ENCODE peak calls at places on chromosomes 13 and 19, in nine cellular contexts. Q is activated T-cell treated with anti-CD3 and anti-CD28 coated beads, Interleukin-2, amount 50 U/mL, for 48 hours; J is stimulated activated CD4-positive, alpha-beta T cell treated with anti-CD3 and anti-CD28 coated beads, Interleukin-4, amount 100 ng/mL, for 24 hours; F is amniotic stem cell; Y is HFF-Myc; B is CD4-positive, alpha-beta T cell; O is activated T-helper 1 cell treated with Interleukin-2 at 50 U/mL for 16 hours; W is cardiac septum; D is PC-3. L is an unnamed sample.

GRCh38 chr13:109715902-109716301 is 70.5 kb downstream of the IRS2 start:
- DNase-seq in O (no peak), D (peak; percentile 13), J (no peak), Q (no peak), B (no peak), W (no peak), Y (no peak), F (no peak), L (peak; percentile 83)

GRCh38 chr19:48539503-48540096 is 12.4 kb upstream of the SULT2B1 start:
- DNase-seq in B (no peak), J (no peak), Y (no peak), O (no peak), D (peak; percentile 84), Q (no peak), W (no peak), F (no peak), L (no peak)

GRCh38 chr19:32296694-32297093 is 48.7 kb upstream of the ZNF507 start:
- DNase-seq in D (no peak), B (no peak), Y (no peak), F (no peak), Q (no peak), O (no peak), W (no peak), J (no peak), L (no peak)

GRCh38 chr13:51122868-51123267 is 11.8 kb upstream of the C13orf42 start:
- DNase-seq in B (no peak), O (no peak), Q (peak; percentile 48), D (no peak), Y (no peak), W (no peak), F (no peak), J (peak; percentile 29), L (no peak)

GRCh38 chr19:56765107-56765506 is 75.4 kb downstream of the PEG3 start:
- DNase-seq in D (no peak), Q (peak; percentile 35), O (no peak), F (no peak), J (peak; percentile 14), W (peak; percentile 79), B (no peak), Y (no peak), L (no peak)

GRCh38 chr19:38850976-38851621 is 1.3 kb upstream of the HNRNPL start:
- DNase-seq in F (no peak), J (peak; percentile 37), O (peak; percentile 16), W (no peak), Q (no peak), B (no peak), Y (no peak), D (no peak), L (no peak)

GRCh38 chr19:49906879-49907564 is 10.3 kb upstream of the IL4I1 start:
- DNase-seq in J (no peak), O (no peak), W (no peak), F (no peak), B (no peak), D (no peak), Q (no peak), Y (no peak), L (no peak)

GRCh38 chr19:18205180-18205915 is 1.5 kb upstream of the RAB3A start:
- DNase-seq in W (peak; percentile 94), Y (no peak), J (peak; percentile 60), O (peak; percentile 29), B (peak; percentile 30), Q (peak; percentile 73), F (peak; percentile 75), D (peak; percentile 50), L (peak; percentile 63)

GRCh38 chr13:111623170-111623569 is 302.7 kb downstream of the TEX29 start:
- DNase-seq in F (no peak), Q (no peak), B (no peak), D (no peak), Y (no peak), W (no peak), J (no peak), O (no peak), L (no peak)

GRCh38 chr13:57627663-57628062 is 3.9 kb upstream of the PCDH17 start:
- DNase-seq in F (no peak), Q (no peak), W (no peak), J (no peak), D (peak; percentile 41), Y (no peak), B (no peak), O (no peak), L (peak; percentile 19)

L was measured in MV-4-11.